ENCODE peak calls at places on chromosomes 1 and 21, in eight cellular contexts. M, O, I, D, F, B, G and T are unnamed samples.

GRCh38 chr1:168794057-168794456 is 65.1 kb upstream of the DPT start:
- DNase-seq in M (no peak), O (no peak), I (no peak), D (no peak), F (no peak), B (no peak), G (no peak), T (no peak)

GRCh38 chr1:246971322-246971721 is 36.5 kb downstream of the ZNF695 start:
- DNase-seq in M (peak), O (peak), I (no peak), D (peak), F (peak), B (peak), G (peak), T (no peak)

GRCh38 chr1:38805036-38805435 is 54.5 kb downstream of the RRAGC start:
- DNase-seq in M (no peak), O (no peak), I (no peak), D (no peak), F (no peak), B (no peak), G (no peak), T (no peak)

GRCh38 chr1:5108740-5109139 is 454.3 kb downstream of the AJAP1 start:
- DNase-seq in M (no peak), O (no peak), I (no peak), D (no peak), F (no peak), B (no peak), G (no peak), T (no peak)

GRCh38 chr1:84377480-84378095 is 20.7 kb upstream of the DNASE2B start:
- DNase-seq in M (peak), O (peak), I (no peak), D (peak), F (no peak), B (no peak), G (peak), T (no peak)

GRCh38 chr1:6588128-6588892 is 8.5 kb downstream of the ZBTB48 start:
- DNase-seq in M (no peak), O (no peak), I (no peak), D (no peak), F (no peak), B (no peak), G (peak), T (no peak)

GRCh38 chr1:10726355-10726754 is 70.1 kb downstream of the CASZ1 start:
- DNase-seq in M (no peak), O (no peak), I (no peak), D (no peak), F (no peak), B (peak), G (no peak), T (no peak)

GRCh38 chr1:2641381-2642130 is 8.7 kb upstream of the MMEL1 start:
- DNase-seq in M (no peak), O (no peak), I (no peak), D (no peak), F (no peak), B (no peak), G (no peak), T (peak)

GRCh38 chr21:41142051-41142795 is 25.7 kb upstream of the BACE2 start:
- DNase-seq in M (peak), O (peak), I (no peak), D (no peak), F (no peak), B (no peak), G (no peak), T (no peak)

GRCh38 chr1:96820111-96820510 is 98.5 kb downstream of the PTBP2 start:
- DNase-seq in M (peak), O (no peak), I (no peak), D (no peak), F (no peak), B (no peak), G (no peak), T (no peak)

GRCh38 chr1:165738794-165739193 is 29.9 kb downstream of the TMCO1 start:
- DNase-seq in M (no peak), O (no peak), I (no peak), D (no peak), F (peak), B (no peak), G (no peak), T (no peak)

GRCh38 chr1:228352677-228353481 is 53.8 kb downstream of the TRIM11 start:
- DNase-seq in M (no peak), O (no peak), I (no peak), D (no peak), F (no peak), B (peak), G (peak), T (no peak)

GRCh38 chr1:185741551-185741950 is 7.4 kb downstream of the HMCN1 start:
- DNase-seq in M (peak), O (no peak), I (no peak), D (no peak), F (no peak), B (no peak), G (no peak), T (no peak)

GRCh38 chr1:230747139-230747730 is at the start of gene CAPN9:
- DNase-seq in M (no peak), O (no peak), I (no peak), D (no peak), F (no peak), B (no peak), G (no peak), T (no peak)

GRCh38 chr1:230750576-230750975 is 3.4 kb downstream of the CAPN9 start:
- DNase-seq in M (no peak), O (no peak), I (no peak), D (no peak), F (no peak), B (no peak), G (no peak), T (no peak)

GRCh38 chr1:230747886-230748800 is 955 bp downstream of the CAPN9 start:
- DNase-seq in M (no peak), O (no peak), I (no peak), D (no peak), F (no peak), B (no peak), G (no peak), T (no peak)

GRCh38 chr1:230749635-230750034 is 2.4 kb downstream of the CAPN9 start:
- DNase-seq in M (no peak), O (no peak), I (no peak), D (no peak), F (no peak), B (no peak), G (no peak), T (no peak)

GRCh38 chr1:230749150-230749549 is 2.0 kb downstream of the CAPN9 start:
- DNase-seq in M (no peak), O (no peak), I (no peak), D (no peak), F (no peak), B (no peak), G (no peak), T (no peak)
- H3K4me3 ChIP-seq in M (no peak), O (no peak), I (no peak), D (no peak), F (no peak), B (no peak), G (no peak), T (no peak)

GRCh38 chr1:183911285-183911684 is 106.4 kb downstream of the RGL1 start:
- DNase-seq in M (no peak), O (no peak), I (no peak), D (no peak), F (peak), B (no peak), G (peak), T (no peak)
- H3K4me3 ChIP-seq in M (no peak), O (no peak), I (no peak), D (no peak), F (peak), B (no peak), G (no peak), T (no peak)

DNA sequence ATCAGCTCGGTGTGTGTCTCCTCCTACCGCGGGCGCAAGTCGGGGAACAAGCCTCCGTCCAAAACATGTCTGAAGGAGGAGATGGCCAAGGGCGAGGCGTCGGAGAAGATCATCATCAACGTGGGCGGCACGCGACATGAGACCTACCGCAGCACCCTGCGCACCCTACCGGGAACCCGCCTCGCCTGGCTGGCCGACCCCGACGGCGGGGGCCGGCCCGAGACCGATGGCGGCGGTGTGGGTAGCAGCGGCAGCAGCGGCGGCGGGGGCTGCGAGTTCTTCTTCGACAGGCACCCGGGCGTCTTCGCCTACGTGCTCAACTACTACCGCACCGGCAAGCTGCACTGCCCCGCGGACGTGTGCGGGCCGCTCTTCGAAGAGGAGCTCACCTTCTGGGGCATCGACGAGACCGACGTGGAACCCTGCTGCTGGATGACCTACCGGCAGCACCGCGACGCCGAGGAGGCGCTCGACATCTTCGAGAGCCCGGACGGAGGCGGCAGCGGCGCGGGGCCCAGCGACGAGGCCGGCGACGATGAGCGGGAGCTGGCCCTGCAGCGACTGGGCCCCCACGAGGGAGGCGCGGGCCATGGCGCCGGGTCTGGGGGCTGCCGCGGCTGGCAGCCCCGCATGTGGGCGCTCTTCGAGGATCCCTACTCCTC is 1.5 kb downstream of the KCNC4 start:
- DNase-seq in M (no peak), O (no peak), I (no peak), D (no peak), F (no peak), B (no peak), G (no peak), T (no peak)
- H3K4me3 ChIP-seq in M (peak), O (peak), I (peak), D (peak), F (peak), B (peak), G (peak), T (peak)

GRCh38 chr1:41383094-41383852 is 22.0 kb downstream of the FOXO6 start:
- DNase-seq in M (no peak), O (peak), I (no peak), D (no peak), F (no peak), B (no peak), G (no peak), T (peak)

GRCh38 chr1:41381691-41382530 is 20.7 kb downstream of the FOXO6 start:
- DNase-seq in M (no peak), O (no peak), I (peak), D (peak), F (no peak), B (peak), G (no peak), T (peak)

GRCh38 chr1:41384579-41384978 is 23.3 kb downstream of the FOXO6 start:
- DNase-seq in M (no peak), O (no peak), I (no peak), D (no peak), F (no peak), B (no peak), G (no peak), T (no peak)

GRCh38 chr1:41380979-41381690 is 19.9 kb downstream of the FOXO6 start:
- DNase-seq in M (no peak), O (no peak), I (peak), D (peak), F (no peak), B (peak), G (peak), T (peak)

GRCh38 chr1:41382531-41383090 is 21.4 kb downstream of the FOXO6 start:
- DNase-seq in M (no peak), O (no peak), I (peak), D (peak), F (no peak), B (peak), G (no peak), T (peak)
- H3K4me3 ChIP-seq in M (no peak), O (peak), I (peak), D (peak), F (no peak), B (peak), G (no peak), T (peak)

DNA sequence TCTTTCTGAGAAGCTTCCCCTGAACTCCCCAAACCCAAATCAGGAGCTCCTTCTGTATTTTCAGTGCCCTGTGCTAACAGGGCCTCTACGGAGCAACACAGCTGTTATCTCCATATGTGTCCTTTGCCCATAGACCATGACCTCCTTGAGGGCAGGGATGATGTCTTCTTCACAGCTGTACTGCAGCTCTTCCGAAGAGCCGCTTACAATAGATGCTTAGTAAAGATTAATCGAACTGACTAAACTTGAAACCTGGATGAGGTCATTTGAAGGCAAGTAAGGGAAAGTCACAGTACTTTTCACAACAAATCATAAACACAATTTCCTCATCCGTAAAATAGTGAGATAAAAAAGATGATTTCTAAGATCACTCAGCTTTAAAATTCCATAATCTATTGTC is 4.4 kb upstream of the KCNN3 start:
- DNase-seq in M (no peak), O (no peak), I (no peak), D (no peak), F (no peak), B (no peak), G (no peak), T (no peak)
- H3K4me3 ChIP-seq in M (no peak), O (no peak), I (no peak), D (no peak), F (no peak), B (no peak), G (no peak), T (no peak)

GRCh38 chr1:97907886-97908285 is 12.9 kb downstream of the DPYD start:
- DNase-seq in M (peak), O (no peak), I (no peak), D (no peak), F (no peak), B (no peak), G (no peak), T (no peak)
- H3K4me3 ChIP-seq in M (no peak), O (no peak), I (no peak), D (no peak), F (no peak), B (no peak), G (no peak), T (no peak)

GRCh38 chr1:174324939-174325338 is 122.8 kb upstream of the GPR52 start:
- DNase-seq in M (no peak), O (no peak), I (no peak), D (no peak), F (peak), B (no peak), G (no peak), T (no peak)
- H3K4me3 ChIP-seq in M (no peak), O (no peak), I (no peak), D (no peak), F (no peak), B (no peak), G (no peak), T (no peak)

DNA sequence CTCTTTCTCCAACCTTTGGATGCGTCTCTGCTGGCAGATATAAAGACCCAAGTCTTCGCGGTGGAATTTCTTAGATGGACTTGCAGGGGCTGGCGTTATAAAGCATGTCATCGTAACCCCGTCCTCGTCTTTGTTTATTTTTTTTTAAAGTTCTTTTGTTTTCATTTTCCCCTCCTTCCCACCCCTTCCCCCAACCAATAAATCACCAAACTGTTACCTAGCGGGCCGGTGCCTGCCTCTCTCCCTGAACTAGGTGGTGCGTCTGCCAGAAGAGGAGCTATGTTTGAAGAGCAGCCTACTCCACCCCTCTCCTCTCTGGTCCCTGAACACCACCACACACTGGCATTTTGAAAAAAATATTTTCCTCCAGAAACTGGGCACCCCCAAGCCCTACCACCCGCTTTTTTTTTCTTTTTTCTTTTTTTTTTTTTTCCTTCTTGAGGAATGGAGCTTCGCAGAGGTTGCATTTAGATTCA is at the start of gene CACNA1E:
- DNase-seq in M (no peak), O (no peak), I (no peak), D (no peak), F (no peak), B (no peak), G (no peak), T (no peak)
- H3K4me3 ChIP-seq in M (peak), O (no peak), I (no peak), D (no peak), F (peak), B (peak), G (no peak), T (peak)

DNA sequence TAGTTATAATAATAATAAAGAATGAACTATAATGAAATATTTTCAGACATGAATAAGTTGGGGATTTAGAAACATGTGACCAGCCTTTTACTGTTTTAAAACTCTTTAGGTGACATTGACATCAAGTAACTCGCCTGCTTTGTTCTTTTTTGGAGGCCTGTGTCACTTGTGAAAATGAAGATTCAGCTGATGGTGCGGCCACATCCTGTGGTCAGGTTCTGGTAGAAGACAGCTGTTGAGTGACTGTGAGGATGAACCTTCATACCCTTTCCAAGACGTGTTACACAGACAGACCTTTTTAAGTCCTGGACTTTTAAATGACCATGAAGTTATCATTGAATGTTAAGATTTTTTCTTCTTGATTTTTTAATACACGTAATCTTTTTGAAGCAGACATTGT is 10.3 kb downstream of the UTS2 start:
- DNase-seq in M (no peak), O (no peak), I (no peak), D (no peak), F (peak), B (no peak), G (no peak), T (no peak)
- H3K4me3 ChIP-seq in M (no peak), O (no peak), I (no peak), D (no peak), F (no peak), B (no peak), G (no peak), T (no peak)

GRCh38 chr1:153921080-153921802 is 1.5 kb downstream of the GATAD2B start:
- DNase-seq in M (no peak), O (no peak), I (no peak), D (no peak), F (no peak), B (no peak), G (no peak), T (no peak)
- H3K4me3 ChIP-seq in M (peak), O (peak), I (peak), D (peak), F (peak), B (peak), G (peak), T (peak)